ENCODE peak calls at places on chromosomes 13 and 19, in four cellular contexts. G is ACHN; F is stimulated activated CD4-positive, alpha-beta T cell treated with anti-CD3 and anti-CD28 coated beads, Interleukin-1b, Interleukin-23, amount 100 ng/mL, for 4 hours; X is stromal cell of bone marrow. J is an unnamed sample.

GRCh38 chr13:63184693-63185092 is 1769.0 kb upstream of the PCDH20 start:
- DNase-seq in G (peak), F (no peak), X (no peak), J (peak)

GRCh38 chr19:54653181-54653809 is 9.5 kb upstream of the LILRB4 start:
- DNase-seq in G (peak), F (no peak), X (peak), J (peak)

GRCh38 chr19:2461751-2462634 is 5.2 kb upstream of the LMNB2 start:
- DNase-seq in G (peak), F (peak), X (no peak), J (peak)

GRCh38 chr19:38268539-38268938 is 4.2 kb downstream of the SPINT2 start:
- DNase-seq in G (no peak), F (no peak), X (no peak), J (no peak)

GRCh38 chr13:31485183-31485582 is 254.1 kb upstream of the RXFP2 start:
- DNase-seq in G (no peak), F (no peak), X (peak), J (no peak)

GRCh38 chr19:8311461-8312260 is 3.5 kb upstream of the CD320 start:
- DNase-seq in G (no peak), F (no peak), X (no peak), J (peak)

GRCh38 chr19:29843180-29844051 is 31.6 kb downstream of the CCNE1 start:
- DNase-seq in G (no peak), F (no peak), X (no peak), J (no peak)

GRCh38 chr19:5337886-5338595 is 2.6 kb downstream of the PTPRS start:
- DNase-seq in G (no peak), F (no peak), X (no peak), J (no peak)

GRCh38 chr19:42111811-42112210 is 20.4 kb downstream of the POU2F2 start:
- DNase-seq in G (no peak), F (no peak), X (no peak), J (no peak)

GRCh38 chr19:39917561-39918182 is 16.8 kb downstream of the FCGBP start:
- DNase-seq in G (no peak), F (no peak), X (no peak), J (no peak)

GRCh38 chr13:110442946-110443632 is 118.4 kb downstream of the RAB20 start:
- DNase-seq in G (peak), F (no peak), X (no peak), J (peak)

GRCh38 chr13:50915562-50915961 is 6.0 kb downstream of the RNASEH2B start:
- DNase-seq in G (no peak), F (no peak), X (no peak), J (no peak)

GRCh38 chr13:42247883-42248282 is 24.1 kb upstream of the AKAP11 start:
- DNase-seq in G (no peak), F (no peak), X (no peak), J (no peak)

GRCh38 chr19:33293255-33294057 is 8.9 kb downstream of the CEBPA start:
- DNase-seq in G (no peak), F (no peak), X (peak), J (peak)

GRCh38 chr19:43731854-43732253 is 16.0 kb downstream of the IRGC start:
- DNase-seq in G (no peak), F (no peak), X (no peak), J (no peak)

GRCh38 chr13:113667771-113668490 is 912 bp downstream of the GRK1 start:
- DNase-seq in G (no peak), F (no peak), X (no peak), J (no peak)

GRCh38 chr13:49635599-49636433 is 7.5 kb downstream of the ARL11 start:
- DNase-seq in G (no peak), F (peak), X (peak), J (no peak)

GRCh38 chr13:78875792-78876580 is 217.0 kb upstream of the OBI1 start:
- DNase-seq in G (no peak), F (no peak), X (no peak), J (no peak)

GRCh38 chr13:64234255-64234654 is 2818.6 kb upstream of the PCDH20 start:
- DNase-seq in G (no peak), F (no peak), X (no peak), J (no peak)

GRCh38 chr19:12195501-12195860 is 32.6 kb downstream of the ZNF136 start:
- DNase-seq in G (no peak), F (no peak), X (no peak), J (no peak)

GRCh38 chr19:18099623-18099995 is 2.0 kb downstream of the MAST3 start:
- DNase-seq in G (no peak), F (no peak), X (no peak), J (no peak)

GRCh38 chr19:43380771-43381386 is 27.4 kb downstream of the CD177 start:
- DNase-seq in G (no peak), F (no peak), X (no peak), J (no peak)

GRCh38 chr19:39109641-39110040 is 15.9 kb upstream of the PAK4 start:
- DNase-seq in G (no peak), F (no peak), X (no peak), J (no peak)

GRCh38 chr19:13797870-13798269 is 2.6 kb downstream of the ZSWIM4 start:
- DNase-seq in G (no peak), F (no peak), X (peak), J (no peak)

GRCh38 chr19:30781519-30781918 is 409.3 kb downstream of the ZNF536 start:
- DNase-seq in G (no peak), F (no peak), X (no peak), J (no peak)

GRCh38 chr13:101700598-101700997 is 248.1 kb downstream of the ITGBL1 start:
- DNase-seq in G (no peak), F (no peak), X (peak), J (no peak)

GRCh38 chr19:54952591-54953344 is 5.4 kb upstream of the NLRP7 start:
- DNase-seq in G (no peak), F (no peak), X (peak), J (no peak)

GRCh38 chr13:49308104-49308875 is 60.6 kb downstream of the CDADC1 start:
- DNase-seq in G (no peak), F (no peak), X (peak), J (no peak)

GRCh38 chr13:104357174-104357573 is 1291.0 kb upstream of the SLC10A2 start:
- DNase-seq in G (no peak), F (no peak), X (no peak), J (no peak)

GRCh38 chr13:113906566-113906965 is 42.7 kb upstream of the GAS6 start:
- DNase-seq in G (peak), F (no peak), X (no peak), J (no peak)

GRCh38 chr19:38385804-38386257 is 2.0 kb downstream of the GGN start:
- DNase-seq in G (no peak), F (no peak), X (no peak), J (no peak)

GRCh38 chr19:2477141-2477710 is 1.3 kb downstream of the GADD45B start:
- DNase-seq in G (peak), F (no peak), X (no peak), J (no peak)

GRCh38 chr19:56554272-56554869 is 12.9 kb upstream of the ZNF470 start:
- DNase-seq in G (no peak), F (no peak), X (no peak), J (no peak)

GRCh38 chr13:97866346-97866745 is 87.1 kb upstream of the IPO5 start:
- DNase-seq in G (no peak), F (no peak), X (no peak), J (no peak)

GRCh38 chr13:35697281-35697680 is 220.8 kb upstream of the MAB21L1 start:
- DNase-seq in G (no peak), F (no peak), X (no peak), J (no peak)

GRCh38 chr19:4103073-4103418 is 20.9 kb downstream of the MAP2K2 start:
- DNase-seq in G (no peak), F (no peak), X (no peak), J (no peak)

GRCh38 chr19:9913237-9914000 is 22.9 kb downstream of the OLFM2 start:
- DNase-seq in G (peak), F (no peak), X (no peak), J (no peak)

J was measured in COLO829.